ENCODE peak calls at places on chromosomes 13 and 19, in four cellular contexts. N is EL; K is NAMALWA; E is stimulated activated CD4-positive, alpha-beta T cell treated with anti-CD3 and anti-CD28 coated beads, Interleukin-1b, Interleukin-23, amount 100 ng/mL, for 1 hour. Z is an unnamed sample.

GRCh38 chr19:54114340-54114826 is 1.1 kb downstream of the TFPT start:
- DNase-seq in N (peak), E (no peak), K (no peak), Z (peak)

GRCh38 chr19:38831142-38831605 is 420 bp downstream of the ECH1 start:
- DNase-seq in K (peak), N (peak), E (no peak), Z (peak)

GRCh38 chr13:99303863-99304521 is 3.2 kb downstream of the GPR183 start:
- DNase-seq in K (no peak), E (no peak), N (no peak), Z (peak)

GRCh38 chr13:86922936-86923335 is 748.2 kb upstream of the SLITRK5 start:
- DNase-seq in E (no peak), N (no peak), K (no peak), Z (no peak)

GRCh38 chr13:29956771-29957170 is 106.4 kb upstream of the UBL3 start:
- DNase-seq in N (no peak), K (no peak), E (no peak), Z (no peak)

GRCh38 chr13:104869501-104869900 is 1666.0 kb downstream of the EFNB2 start:
- DNase-seq in E (no peak), K (no peak), N (peak), Z (no peak)

GRCh38 chr19:56071151-56071550 is 49.9 kb downstream of the ZNF787 start:
- DNase-seq in E (no peak), K (peak), N (no peak), Z (peak)

GRCh38 chr13:98556968-98557591 is 19.8 kb downstream of the STK24 start:
- DNase-seq in N (peak), K (no peak), E (no peak), Z (peak)

GRCh38 chr19:19211499-19212432 is at the start of gene NCAN:
- DNase-seq in N (no peak), E (no peak), K (no peak), Z (no peak)

GRCh38 chr19:6464070-6464873 is at the start of gene CRB3:
- DNase-seq in K (no peak), N (no peak), E (no peak), Z (no peak)

GRCh38 chr13:85500716-85501256 is 298.4 kb downstream of the SLITRK6 start:
- DNase-seq in E (no peak), N (no peak), K (no peak), Z (no peak)

GRCh38 chr13:78562237-78562889 is 41.0 kb downstream of the POU4F1 start:
- DNase-seq in K (peak), N (no peak), E (no peak), Z (no peak)

GRCh38 chr13:24348797-24349515 is 39.6 kb downstream of the C1QTNF9 start:
- DNase-seq in K (no peak), N (no peak), E (no peak), Z (no peak)

GRCh38 chr19:21519488-21519887 is 14.1 kb downstream of the ZNF429 start:
- DNase-seq in N (no peak), K (no peak), E (no peak), Z (peak)

GRCh38 chr13:32427852-32428580 is at the start of gene N4BP2L1:
- DNase-seq in N (peak), E (peak), K (peak), Z (peak)

GRCh38 chr13:32117696-32118095 is 86.1 kb downstream of the FRY start:
- DNase-seq in E (no peak), K (no peak), N (no peak), Z (no peak)

GRCh38 chr13:26471807-26472206 is 85.7 kb upstream of the WASF3 start:
- DNase-seq in E (no peak), N (no peak), K (no peak), Z (no peak)

GRCh38 chr19:5785423-5785822 is 877 bp upstream of the PRR22 start:
- DNase-seq in K (no peak), N (no peak), E (no peak), Z (no peak)

GRCh38 chr19:32570081-32570785 is 10.8 kb upstream of the PDCD5 start:
- DNase-seq in K (peak), N (peak), E (no peak), Z (peak)